ENCODE peak calls at places on chromosomes 2 and 18, in six cellular contexts. T is body of pancreas, Z is stomach, W is heart left ventricle, A is adrenal gland, Q is HCT116. X is an unnamed sample.
A peak's percentile ranks its signal among the peaks of the same experiment; 100 is the strongest.

GRCh38 chr2:101125799-101126198 is 25.4 kb downstream of the TBC1D8 start:
- DNase-seq in A (no peak), Q (no peak), T (no peak), Z (no peak), W (no peak), X (no peak)

GRCh38 chr2:145591109-145591809 is 1071.3 kb upstream of the ZEB2 start:
- DNase-seq in T (no peak), Z (no peak), W (no peak), A (no peak), Q (no peak), X (no peak)

GRCh38 chr2:225270861-225271260 is 128.6 kb upstream of the NYAP2 start:
- DNase-seq in Q (peak; percentile 75), A (peak; percentile 38), W (no peak), T (peak; percentile 35), Z (no peak), X (no peak)

GRCh38 chr18:36536426-36536825 is 238.9 kb downstream of the FHOD3 start:
- DNase-seq in W (no peak), T (no peak), Z (no peak), A (no peak), Q (no peak), X (no peak)

GRCh38 chr2:105600037-105600442 is 144.7 kb upstream of the NCK2 start:
- DNase-seq in T (no peak), Z (no peak), Q (no peak), W (no peak), A (no peak), X (no peak)

GRCh38 chr2:83967854-83968253 is 491.2 kb downstream of the SUCLG1 start:
- DNase-seq in Q (peak; percentile 15), A (no peak), W (no peak), Z (no peak), T (no peak), X (no peak)

GRCh38 chr2:101205521-101205998 is 47.1 kb upstream of the CNOT11 start:
- DNase-seq in A (peak; percentile 81), Z (peak; percentile 61), W (no peak), Q (peak; percentile 91), T (peak; percentile 82), X (peak; percentile 49)

GRCh38 chr2:176133366-176133765 is 3.9 kb downstream of the HOXD8 start:
- DNase-seq in W (no peak), T (no peak), Q (no peak), Z (no peak), A (no peak), X (peak; percentile 30)

GRCh38 chr18:58887613-58887963 is 22.9 kb downstream of the ZNF532 start:
- DNase-seq in Q (no peak), W (peak; percentile 87), T (peak; percentile 68), Z (peak; percentile 38), A (peak; percentile 69), X (peak; percentile 40)

GRCh38 chr2:24855022-24855622 is 61.9 kb downstream of the CENPO start:
- DNase-seq in Z (no peak), T (no peak), A (no peak), W (peak; percentile 56), Q (no peak), X (no peak)

GRCh38 chr2:164954186-164954585 is 1.1 kb downstream of the SLC38A11 start:
- DNase-seq in Z (no peak), Q (no peak), T (no peak), A (no peak), W (no peak), X (no peak)

GRCh38 chr2:40851661-40852060 is 399.8 kb upstream of the SLC8A1 start:
- DNase-seq in A (no peak), Z (no peak), T (no peak), Q (no peak), W (no peak), X (no peak)

GRCh38 chr2:190740449-190740848 is 91.6 kb downstream of the NAB1 start:
- DNase-seq in Q (no peak), T (no peak), W (no peak), A (no peak), Z (no peak), X (no peak)

GRCh38 chr2:191217580-191217979 is 27.6 kb upstream of the MYO1B start:
- DNase-seq in Z (no peak), A (no peak), T (no peak), W (no peak), Q (no peak), X (no peak)

GRCh38 chr18:44916429-44917183 is 235.9 kb downstream of the SETBP1 start:
- DNase-seq in Q (no peak), A (no peak), T (no peak), W (no peak), Z (no peak), X (no peak)

GRCh38 chr2:236168110-236169067 is at the start of gene GBX2:
- DNase-seq in A (peak; percentile 16), W (no peak), T (no peak), Q (peak; percentile 80), Z (no peak), X (no peak)

GRCh38 chr18:8882632-8883408 is 177.5 kb downstream of the MTCL1 start:
- DNase-seq in A (no peak), W (no peak), T (no peak), Q (peak; percentile 95), Z (no peak), X (no peak)

GRCh38 chr2:79776461-79777146 is 263.8 kb downstream of the CTNNA2 start:
- DNase-seq in T (no peak), Q (no peak), A (no peak), Z (no peak), W (no peak), X (no peak)

GRCh38 chr2:236673126-236673822 is 103.6 kb downstream of the ACKR3 start:
- DNase-seq in T (no peak), A (no peak), Z (no peak), Q (no peak), W (peak; percentile 17), X (no peak)

GRCh38 chr18:48949606-48950535 is 894 bp downstream of the SMAD7 start:
- DNase-seq in Z (peak; percentile 55), W (peak; percentile 66), A (peak; percentile 54), Q (no peak), T (peak; percentile 55), X (no peak)

GRCh38 chr2:130824492-130825061 is 12.1 kb upstream of the ARHGEF4 start:
- DNase-seq in Q (no peak), Z (no peak), W (no peak), A (no peak), T (no peak), X (no peak)

GRCh38 chr2:8086796-8087479 is 594.9 kb upstream of the ID2 start:
- DNase-seq in T (peak; percentile 5), Z (no peak), Q (no peak), A (peak; percentile 13), W (no peak), X (no peak)

GRCh38 chr2:25588576-25588975 is 84.8 kb downstream of the DTNB start:
- DNase-seq in T (no peak), W (no peak), A (no peak), Q (no peak), Z (no peak), X (no peak)

GRCh38 chr2:160228141-160228963 is 28.3 kb upstream of the ITGB6 start:
- DNase-seq in Z (no peak), T (no peak), A (no peak), Q (no peak), W (no peak), X (no peak)

GRCh38 chr2:225737556-225737955 is 338.0 kb downstream of the NYAP2 start:
- DNase-seq in Z (no peak), T (no peak), W (no peak), Q (no peak), A (no peak), X (no peak)

GRCh38 chr2:60676950-60677349 is 79.1 kb upstream of the PAPOLG start:
- DNase-seq in W (no peak), Q (no peak), A (no peak), T (no peak), Z (no peak), X (no peak)

DNA sequence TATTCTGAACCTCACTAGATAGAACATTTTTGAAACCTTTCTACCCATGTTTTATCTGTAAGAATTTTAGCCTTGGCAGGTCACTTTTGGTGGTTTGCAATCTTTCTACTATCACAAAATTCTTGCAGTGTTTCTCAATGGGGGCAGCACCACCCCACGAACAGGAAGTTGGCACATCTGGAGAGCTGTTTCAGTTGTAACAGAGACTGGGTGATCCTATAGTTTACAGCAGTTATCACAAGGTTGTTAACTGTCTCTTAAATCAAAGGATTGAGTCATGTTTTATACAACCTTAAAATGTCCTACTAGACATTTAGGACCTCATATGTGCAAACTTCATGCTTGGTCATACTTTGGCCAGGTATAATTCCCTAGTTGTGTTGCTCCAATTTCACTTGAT is 829.2 kb downstream of the ERBB4 start:
- DNase-seq in T (no peak), Z (no peak), W (no peak), A (no peak), Q (no peak), X (no peak)
- H3K4me3 ChIP-seq in T (no peak overlapping the region), Z (no peak overlapping the region), W (no peak overlapping the region), A (no peak overlapping the region), Q (no peak overlapping the region), X (no peak overlapping the region)

GRCh38 chr2:85712849-85713612 is 18.9 kb downstream of the GNLY start:
- DNase-seq in W (no peak), Z (peak; percentile 86), A (peak; percentile 51), T (peak; percentile 74), Q (no peak), X (no peak)
- TF ChIP-seq POLR2A in W (no peak), Z (no peak), A (no peak), T (no peak), Q (no peak), X (no peak)

GRCh38 chr2:17445744-17446143 is 72.5 kb downstream of the RAD51AP2 start:
- DNase-seq in W (no peak), Z (no peak), T (no peak), A (no peak), Q (no peak), X (no peak)

GRCh38 chr2:17441790-17442189 is 76.5 kb downstream of the RAD51AP2 start:
- DNase-seq in Q (no peak), Z (no peak), W (no peak), T (no peak), A (no peak), X (no peak)

GRCh38 chr2:17442334-17442733 is 75.9 kb downstream of the RAD51AP2 start:
- DNase-seq in Z (no peak), W (no peak), A (no peak), T (no peak), Q (no peak), X (no peak)

DNA sequence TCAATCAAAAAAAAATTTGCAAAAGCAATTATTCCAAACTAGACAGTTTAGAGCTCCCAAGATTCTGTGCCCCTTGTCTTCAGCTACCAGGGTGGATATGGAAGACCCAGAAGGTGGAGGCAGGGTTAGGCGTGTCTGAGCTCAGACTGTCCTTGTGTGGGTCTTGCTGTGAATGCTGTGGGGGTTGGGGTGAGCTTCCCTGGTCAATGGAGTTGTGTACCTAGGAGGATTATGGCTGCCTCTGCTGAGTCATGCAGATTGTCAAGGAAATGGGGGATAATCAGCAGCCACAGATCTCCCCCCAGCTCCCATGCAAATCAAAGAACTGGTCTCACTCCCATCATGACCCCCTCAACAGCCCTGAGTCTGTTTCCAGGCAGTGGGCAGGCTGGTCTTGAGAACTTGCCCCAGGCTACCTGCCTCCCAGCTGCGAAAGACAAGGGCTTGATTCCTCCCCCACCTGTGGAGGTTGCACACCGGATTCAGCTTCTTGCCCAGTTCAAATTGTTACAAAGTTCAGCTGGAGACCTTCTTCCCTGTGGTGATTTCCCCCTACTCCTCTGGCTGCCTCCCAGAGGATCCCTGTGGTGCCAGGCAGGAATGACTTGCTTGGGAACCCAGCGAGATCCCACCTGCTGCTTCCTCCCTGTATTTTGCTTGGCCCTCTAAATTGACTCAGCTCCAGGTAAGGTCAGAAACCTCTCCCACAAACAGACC is 77.0 kb downstream of the RAD51AP2 start:
- DNase-seq in A (no peak), Q (no peak), T (no peak), Z (no peak), W (no peak), X (no peak)
- H3K4me3 ChIP-seq in A (no peak overlapping the region), Q (no peak overlapping the region), T (no peak overlapping the region), Z (no peak overlapping the region), W (no peak overlapping the region), X (no peak overlapping the region)

GRCh38 chr2:201116959-201117734 is 1.2 kb downstream of the CFLAR start:
- DNase-seq in A (peak; percentile 78), W (no peak), Z (peak; percentile 70), T (peak; percentile 89), Q (peak; percentile 59), X (peak; percentile 72)
- TF ChIP-seq POLR2A in A (peak; percentile 47), W (no peak), Z (no peak), T (peak; percentile 80), Q (peak; percentile 38), X (peak; percentile 5)

X was measured in uterus.